ENCODE peak calls at places on chromosome 1, in seven cellular contexts. One of them, this sample, is unnamed.

GRCh38 chr1:67158401-67158800 is 7.9 kb upstream of the IL23R start:
- DNase-seq in K562: no peak
- DNase-seq in H1: no peak
- DNase-seq in SK-N-SH: no peak
- DNase-seq in HepG2: no peak
- DNase-seq in GM12878: no peak
- DNase-seq in GM12891: no peak
- DNase-seq in this sample: no peak

GRCh38 chr1:201726700-201727099 is 102.3 kb upstream of the IPO9 start:
- DNase-seq in GM12878: no peak
- DNase-seq in GM12891: no peak
- DNase-seq in K562: no peak
- DNase-seq in SK-N-SH: no peak
- DNase-seq in HepG2: no peak
- DNase-seq in H1: no peak
- DNase-seq in this sample: no peak

GRCh38 chr1:51214615-51215131 is 21.4 kb upstream of the RNF11 start:
- DNase-seq in HepG2: no peak
- DNase-seq in SK-N-SH: no peak
- DNase-seq in GM12878: no peak
- DNase-seq in K562: no peak
- DNase-seq in GM12891: no peak
- DNase-seq in H1: no peak
- DNase-seq in this sample: no peak

GRCh38 chr1:67586596-67586995 is 98.4 kb upstream of the GADD45A start:
- DNase-seq in GM12891: no peak
- DNase-seq in K562: no peak
- DNase-seq in GM12878: no peak
- DNase-seq in HepG2: no peak
- DNase-seq in H1: no peak
- DNase-seq in SK-N-SH: no peak
- DNase-seq in this sample: no peak

GRCh38 chr1:150550222-150551048 is 1.2 kb downstream of the ADAMTSL4 start:
- DNase-seq in SK-N-SH: no peak
- DNase-seq in GM12878: no peak
- DNase-seq in GM12891: no peak
- DNase-seq in K562: peak; percentile 51
- DNase-seq in H1: no peak
- DNase-seq in HepG2: no peak
- DNase-seq in this sample: no peak

GRCh38 chr1:33269621-33270020 is 13.3 kb downstream of the ZNF362 start:
- DNase-seq in GM12878: no peak
- DNase-seq in H1: no peak
- DNase-seq in K562: no peak
- DNase-seq in HepG2: no peak
- DNase-seq in SK-N-SH: no peak
- DNase-seq in GM12891: no peak
- DNase-seq in this sample: no peak

GRCh38 chr1:46770541-46770940 is 28.3 kb upstream of the CYP4B1 start:
- DNase-seq in GM12878: no peak
- DNase-seq in HepG2: no peak
- DNase-seq in H1: no peak
- DNase-seq in K562: no peak
- DNase-seq in GM12891: no peak
- DNase-seq in SK-N-SH: no peak
- DNase-seq in this sample: no peak

GRCh38 chr1:95127380-95127779 is 10.2 kb downstream of the TLCD4 start:
- DNase-seq in K562: no peak
- DNase-seq in GM12891: no peak
- DNase-seq in HepG2: no peak
- DNase-seq in H1: no peak
- DNase-seq in SK-N-SH: no peak
- DNase-seq in GM12878: no peak
- DNase-seq in this sample: no peak

GRCh38 chr1:157369808-157370521 is 182.3 kb downstream of the FCRL5 start:
- DNase-seq in H1: no peak
- DNase-seq in SK-N-SH: peak; percentile 51
- DNase-seq in HepG2: peak; percentile 52
- DNase-seq in K562: peak; percentile 67
- DNase-seq in GM12891: peak; percentile 22
- DNase-seq in GM12878: peak; percentile 30
- DNase-seq in this sample: no peak

GRCh38 chr1:117123274-117123673 is 1.7 kb upstream of the TRIM45 start:
- DNase-seq in SK-N-SH: no peak
- DNase-seq in HepG2: no peak
- DNase-seq in K562: no peak
- DNase-seq in H1: no peak
- DNase-seq in GM12891: no peak
- DNase-seq in GM12878: no peak
- DNase-seq in this sample: no peak

GRCh38 chr1:185073725-185074124 is 28.4 kb downstream of the RNF2 start:
- DNase-seq in HepG2: no peak
- DNase-seq in H1: no peak
- DNase-seq in GM12878: no peak
- DNase-seq in K562: no peak
- DNase-seq in SK-N-SH: no peak
- DNase-seq in GM12891: no peak
- DNase-seq in this sample: no peak

GRCh38 chr1:116325922-116326321 is 47.1 kb upstream of the ATP1A1 start:
- DNase-seq in K562: no peak
- DNase-seq in SK-N-SH: no peak
- DNase-seq in GM12891: no peak
- DNase-seq in H1: no peak
- DNase-seq in GM12878: no peak
- DNase-seq in HepG2: no peak
- DNase-seq in this sample: no peak

GRCh38 chr1:77889240-77889637 is 815 bp downstream of the NEXN start:
- DNase-seq in GM12878: no peak
- DNase-seq in K562: no peak
- DNase-seq in GM12891: peak; percentile 7
- DNase-seq in HepG2: peak; percentile 24
- DNase-seq in H1: no peak
- DNase-seq in SK-N-SH: no peak
- DNase-seq in this sample: no peak

GRCh38 chr1:162905759-162906158 is 44.8 kb upstream of the CCDC190 start:
- DNase-seq in GM12891: no peak
- DNase-seq in K562: no peak
- DNase-seq in H1: no peak
- DNase-seq in GM12878: no peak
- DNase-seq in HepG2: peak; percentile 7
- DNase-seq in SK-N-SH: no peak
- DNase-seq in this sample: no peak

GRCh38 chr1:162906485-162906884 is 45.5 kb upstream of the CCDC190 start:
- DNase-seq in GM12891: no peak
- DNase-seq in K562: no peak
- DNase-seq in SK-N-SH: no peak
- DNase-seq in H1: no peak
- DNase-seq in HepG2: no peak
- DNase-seq in GM12878: no peak
- DNase-seq in this sample: no peak

GRCh38 chr1:162910161-162910560 is 49.2 kb upstream of the CCDC190 start:
- DNase-seq in GM12891: no peak
- DNase-seq in H1: no peak
- DNase-seq in HepG2: no peak
- DNase-seq in GM12878: no peak
- DNase-seq in K562: no peak
- DNase-seq in SK-N-SH: no peak
- DNase-seq in this sample: no peak

GRCh38 chr1:162908236-162908635 is 47.3 kb upstream of the CCDC190 start:
- DNase-seq in GM12878: no peak
- DNase-seq in SK-N-SH: no peak
- DNase-seq in GM12891: no peak
- DNase-seq in K562: no peak
- DNase-seq in HepG2: no peak
- DNase-seq in H1: no peak
- DNase-seq in this sample: no peak

DNA sequence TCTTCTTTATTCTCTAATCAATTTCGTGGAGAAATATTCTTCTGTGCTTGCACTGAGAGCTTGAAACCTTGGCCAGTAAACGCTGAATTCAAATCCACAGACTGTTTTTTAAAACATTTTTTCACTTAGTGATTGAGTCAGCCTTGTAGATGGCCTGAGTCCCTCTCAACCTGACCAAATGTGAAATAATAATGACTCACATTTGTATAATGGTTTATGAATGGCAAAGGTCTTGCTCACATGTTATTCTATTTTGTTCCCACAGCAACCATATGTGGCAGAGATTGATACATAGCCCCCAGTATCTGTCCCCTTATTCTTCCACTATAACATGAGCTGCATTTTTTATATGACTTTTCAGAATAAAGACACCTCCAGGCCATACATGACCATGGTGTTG is 47.8 kb upstream of the CCDC190 start:
- DNase-seq in H1: no peak
- DNase-seq in K562: no peak
- DNase-seq in HepG2: no peak
- DNase-seq in GM12878: no peak
- DNase-seq in GM12891: no peak
- DNase-seq in SK-N-SH: no peak
- DNase-seq in this sample: no peak
- TF ChIP-seq TAF1 in H1: no peak
- TF ChIP-seq TAF1 in K562: no peak
- TF ChIP-seq TAF1 in HepG2: no peak
- TF ChIP-seq TAF1 in GM12878: no peak
- TF ChIP-seq TAF1 in GM12891: no peak
- TF ChIP-seq TAF1 in SK-N-SH: no peak
- TF ChIP-seq TAF1 in this sample: no peak

GRCh38 chr1:58805716-58806571 is 22.1 kb upstream of the JUN start:
- DNase-seq in K562: no peak
- DNase-seq in GM12891: no peak
- DNase-seq in H1: no peak
- DNase-seq in HepG2: peak; percentile 36
- DNase-seq in SK-N-SH: no peak
- DNase-seq in GM12878: no peak
- DNase-seq in this sample: no peak
- TF ChIP-seq POLR2AphosphoS5 in K562: no peak
- TF ChIP-seq POLR2AphosphoS5 in GM12891: no peak
- TF ChIP-seq POLR2AphosphoS5 in H1: no peak
- TF ChIP-seq POLR2AphosphoS5 in HepG2: no peak
- TF ChIP-seq POLR2AphosphoS5 in SK-N-SH: no peak
- TF ChIP-seq POLR2AphosphoS5 in GM12878: no peak
- TF ChIP-seq POLR2AphosphoS5 in this sample: no peak

DNA sequence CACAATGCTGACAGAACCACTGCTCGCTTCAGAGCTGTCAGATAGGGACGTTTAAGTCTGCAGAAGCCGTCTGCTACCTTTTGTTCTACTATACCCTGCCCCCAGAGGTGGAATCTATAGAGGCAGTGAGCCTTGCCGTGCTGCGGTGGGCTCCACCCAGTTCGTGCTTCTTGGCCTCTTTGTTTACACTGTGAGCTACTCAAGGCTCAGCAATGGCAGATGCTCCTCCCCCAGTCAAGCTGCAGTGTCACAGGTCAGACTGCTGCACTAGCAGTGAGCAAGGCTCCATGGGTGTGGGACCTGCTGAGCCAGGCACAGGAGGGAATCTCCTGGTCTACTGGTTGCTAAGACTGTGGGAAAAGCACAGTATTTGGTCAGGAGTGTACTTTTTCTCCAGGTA is 47.1 kb downstream of the LEPR start:
- DNase-seq in SK-N-SH: no peak
- DNase-seq in K562: peak; percentile 55
- DNase-seq in GM12878: no peak
- DNase-seq in HepG2: peak; percentile 95
- DNase-seq in GM12891: no peak
- DNase-seq in H1: peak; percentile 60
- DNase-seq in this sample: no peak
- TF ChIP-seq TAF1 in SK-N-SH: no peak
- TF ChIP-seq TAF1 in K562: no peak
- TF ChIP-seq TAF1 in GM12878: no peak
- TF ChIP-seq TAF1 in HepG2: no peak
- TF ChIP-seq TAF1 in GM12891: no peak
- TF ChIP-seq TAF1 in H1: no peak
- TF ChIP-seq TAF1 in this sample: no peak

DNA sequence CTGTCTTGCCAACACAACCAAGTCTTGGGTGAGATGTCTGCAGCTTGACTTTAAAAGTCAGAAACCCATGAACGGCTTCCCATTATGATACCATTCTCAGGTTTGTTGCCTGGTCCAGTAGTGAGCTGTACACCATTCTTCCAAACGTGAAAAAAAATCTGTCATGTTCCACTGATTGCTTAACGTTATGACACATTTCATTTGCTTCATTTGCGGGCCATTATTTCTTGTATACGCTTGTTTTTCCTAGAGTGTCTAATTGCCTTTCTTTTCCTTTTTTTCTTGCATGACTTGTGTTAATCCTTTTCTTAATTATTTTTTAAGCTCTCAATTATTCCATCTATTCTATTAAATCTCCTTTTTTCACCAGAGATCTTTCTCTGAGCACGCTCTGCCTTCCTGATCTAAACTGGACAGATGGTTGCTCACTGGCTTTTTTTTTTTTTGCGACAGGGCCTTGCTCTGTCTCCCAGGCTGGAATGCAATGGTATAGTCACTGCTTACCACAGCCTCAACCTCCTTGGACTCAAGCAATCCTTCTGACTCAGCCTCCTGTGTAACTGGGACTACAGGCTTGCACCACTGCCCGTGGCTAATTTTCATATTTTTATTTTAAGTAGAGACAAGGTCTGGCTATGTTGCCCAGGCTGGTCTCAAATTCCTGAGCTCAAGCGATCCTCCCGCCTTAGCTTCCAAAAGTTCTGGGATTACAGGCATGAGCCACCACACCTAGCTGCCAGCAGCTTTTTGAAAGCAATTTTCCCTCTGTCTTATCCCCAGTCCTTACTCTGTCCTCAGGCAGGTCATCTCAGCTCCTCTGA is 31.7 kb upstream of the CAMTA1 start:
- DNase-seq in H1: no peak
- DNase-seq in HepG2: no peak
- DNase-seq in GM12878: no peak
- DNase-seq in SK-N-SH: no peak
- DNase-seq in K562: no peak
- DNase-seq in GM12891: no peak
- DNase-seq in this sample: no peak
- TF ChIP-seq POLR2AphosphoS5 in H1: no peak
- TF ChIP-seq POLR2AphosphoS5 in HepG2: no peak
- TF ChIP-seq POLR2AphosphoS5 in GM12878: no peak
- TF ChIP-seq POLR2AphosphoS5 in SK-N-SH: no peak
- TF ChIP-seq POLR2AphosphoS5 in K562: no peak
- TF ChIP-seq POLR2AphosphoS5 in GM12891: no peak
- TF ChIP-seq POLR2AphosphoS5 in this sample: no peak

DNA sequence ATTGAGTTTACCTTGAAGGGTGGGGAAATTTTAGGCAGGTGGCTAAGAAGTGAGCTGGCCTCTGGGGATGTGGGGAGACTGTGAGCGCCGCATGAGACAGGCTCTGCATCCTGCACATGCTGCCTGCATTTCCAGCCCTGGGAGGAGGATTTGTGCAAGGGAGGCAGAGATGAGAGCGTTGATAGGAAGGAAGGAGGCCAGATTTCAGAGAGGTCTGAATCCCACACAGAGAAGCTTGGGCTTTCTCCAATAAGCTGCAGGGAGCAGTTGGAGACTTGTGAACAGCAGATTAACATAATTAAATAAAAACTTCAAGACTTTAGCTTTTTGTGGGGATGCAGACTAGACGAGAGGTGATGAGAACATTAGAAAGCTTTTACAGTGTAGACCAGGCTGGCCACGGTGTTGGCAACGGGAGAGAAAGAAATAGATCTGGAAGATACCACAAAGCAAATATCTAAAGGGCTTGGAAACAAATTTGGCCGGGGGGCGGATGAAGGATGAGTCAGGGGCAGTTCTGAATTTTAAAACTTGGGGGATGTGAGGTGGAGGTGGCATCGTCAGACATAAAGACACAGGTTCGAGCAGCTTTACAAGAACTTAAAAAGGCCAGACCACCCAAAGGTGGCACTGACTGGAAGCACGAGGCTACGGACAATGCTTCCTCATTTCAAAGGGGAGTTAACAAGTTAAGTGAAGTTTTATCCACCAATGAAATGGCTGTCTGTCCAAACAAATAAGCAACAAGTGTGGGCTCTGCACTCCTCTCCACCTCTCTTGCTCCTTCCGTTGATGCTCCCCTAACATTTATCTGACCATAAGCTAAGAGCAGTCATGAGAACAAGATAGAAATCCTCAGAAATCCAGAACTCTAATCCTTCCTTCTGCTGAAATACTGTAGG is 57.0 kb downstream of the HIVEP3 start:
- DNase-seq in H1: no peak
- DNase-seq in GM12878: no peak
- DNase-seq in HepG2: no peak
- DNase-seq in GM12891: no peak
- DNase-seq in K562: no peak
- DNase-seq in SK-N-SH: no peak
- DNase-seq in this sample: no peak
- TF ChIP-seq TAF1 in H1: no peak
- TF ChIP-seq TAF1 in GM12878: no peak
- TF ChIP-seq TAF1 in HepG2: no peak
- TF ChIP-seq TAF1 in GM12891: no peak
- TF ChIP-seq TAF1 in K562: no peak
- TF ChIP-seq TAF1 in SK-N-SH: no peak
- TF ChIP-seq TAF1 in this sample: no peak